ENCODE peak calls at places on chromosomes 12 and 14, in seven cellular contexts. Q is activated CD4-positive, CD25-positive, alpha-beta regulatory T cell; H is fibroblast of the conjunctiva; P is astrocyte of the hippocampus; A is ecto neural progenitor cell; N is neural crest cell; X is HEK293T. U is an unnamed sample.

GRCh38 chr12:111699-112591 is 45.4 kb downstream of the IQSEC3 start:
- DNase-seq in X (no peak), N (no peak), A (no peak), P (no peak), H (no peak), Q (no peak), U (no peak)

GRCh38 chr14:100155881-100156645 is 3.4 kb downstream of the DEGS2 start:
- DNase-seq in Q (no peak), X (no peak), P (no peak), N (no peak), A (no peak), H (no peak), U (no peak)

GRCh38 chr14:60760648-60761364 is 26.2 kb downstream of the MNAT1 start:
- DNase-seq in H (no peak), X (no peak), N (no peak), Q (no peak), P (peak), A (no peak), U (no peak)

GRCh38 chr14:50383618-50384225 is 13.0 kb downstream of the CDKL1 start:
- DNase-seq in P (peak), H (no peak), Q (no peak), X (no peak), N (no peak), A (no peak), U (no peak)

GRCh38 chr14:65356327-65356836 is 56.1 kb upstream of the FUT8 start:
- DNase-seq in X (no peak), P (peak), H (no peak), N (no peak), A (no peak), Q (no peak), U (no peak)

GRCh38 chr14:77865455-77865854 is 65.5 kb downstream of the ADCK1 start:
- DNase-seq in Q (no peak), X (no peak), P (no peak), H (no peak), N (no peak), A (no peak), U (no peak)

GRCh38 chr12:122937622-122938091 is 28.6 kb downstream of the ABCB9 start:
- DNase-seq in A (no peak), Q (no peak), P (no peak), H (no peak), N (no peak), X (no peak), U (no peak)

GRCh38 chr12:31650927-31651326 is 8.6 kb upstream of the ETFBKMT start:
- DNase-seq in A (no peak), Q (no peak), H (no peak), N (no peak), X (no peak), P (no peak), U (no peak)

GRCh38 chr14:98120831-98121464 is 1151.0 kb downstream of the BCL11B start:
- DNase-seq in Q (no peak), N (no peak), X (no peak), A (no peak), H (no peak), P (no peak), U (no peak)

GRCh38 chr12:27552886-27553560 is 29.0 kb downstream of the PPFIBP1 start:
- DNase-seq in P (no peak), A (no peak), N (peak), H (no peak), Q (no peak), X (no peak), U (no peak)

GRCh38 chr12:48980953-48981756 is 3.0 kb downstream of the WNT1 start:
- DNase-seq in N (no peak), A (peak), P (no peak), X (no peak), Q (no peak), H (no peak), U (no peak)

GRCh38 chr12:101582937-101583336 is 11.8 kb upstream of the MYBPC1 start:
- DNase-seq in X (no peak), A (no peak), Q (no peak), N (no peak), P (no peak), H (no peak), U (no peak)

GRCh38 chr12:64781374-64782029 is 22.3 kb upstream of the GNS start:
- DNase-seq in A (no peak), N (no peak), Q (no peak), H (no peak), P (peak), X (peak), U (no peak)

GRCh38 chr12:22396253-22396652 is 61.7 kb upstream of the ST8SIA1 start:
- DNase-seq in Q (no peak), X (no peak), P (no peak), N (no peak), A (no peak), H (no peak), U (no peak)

GRCh38 chr12:69354561-69355187 is 4.9 kb upstream of the YEATS4 start:
- DNase-seq in N (no peak), H (no peak), P (no peak), A (no peak), Q (no peak), X (no peak), U (no peak)

GRCh38 chr14:90781344-90781761 is 34.9 kb downstream of the TTC7B start:
- DNase-seq in P (peak), Q (no peak), X (no peak), A (peak), H (no peak), N (no peak), U (no peak)

GRCh38 chr12:3303410-3304136 is 187.4 kb upstream of the PRMT8 start:
- DNase-seq in X (no peak), H (no peak), P (peak), N (no peak), A (no peak), Q (no peak), U (no peak)

GRCh38 chr12:47811070-47811391 is 8.7 kb downstream of the HDAC7 start:
- DNase-seq in Q (no peak), H (no peak), X (no peak), A (no peak), N (no peak), P (no peak), U (no peak)

GRCh38 chr12:130634866-130635265 is 81.2 kb downstream of the RIMBP2 start:
- DNase-seq in X (no peak), Q (no peak), H (no peak), A (no peak), P (no peak), N (no peak), U (no peak)

GRCh38 chr12:77190022-77190421 is 124.7 kb upstream of the E2F7 start:
- DNase-seq in A (no peak), H (peak), N (no peak), P (peak), Q (no peak), X (no peak), U (no peak)

GRCh38 chr14:32571551-32571950 is 242.5 kb downstream of the AKAP6 start:
- DNase-seq in N (no peak), X (no peak), A (no peak), H (no peak), P (no peak), Q (no peak), U (no peak)

GRCh38 chr12:47111392-47111778 is 31.6 kb upstream of the AMIGO2 start:
- DNase-seq in N (no peak), Q (no peak), P (no peak), H (no peak), X (no peak), A (no peak), U (no peak)

GRCh38 chr12:109093022-109093918 is at the start of gene ALKBH2:
- DNase-seq in P (peak), X (peak), A (peak), Q (peak), N (peak), H (peak), U (peak)

GRCh38 chr12:130163461-130164215 is 1.4 kb downstream of the FZD10 start:
- DNase-seq in A (peak), P (no peak), H (no peak), Q (no peak), N (no peak), X (no peak), U (no peak)

GRCh38 chr12:58894040-58894439 is 26.3 kb downstream of the LRIG3 start:
- DNase-seq in N (no peak), A (no peak), P (no peak), H (no peak), X (no peak), Q (no peak), U (no peak)

GRCh38 chr12:105204916-105205315 is 31.1 kb downstream of the APPL2 start:
- DNase-seq in P (peak), Q (no peak), H (peak), X (no peak), A (no peak), N (no peak), U (no peak)

GRCh38 chr14:38290601-38291190 is 34.8 kb upstream of the CLEC14A start:
- DNase-seq in A (no peak), X (no peak), H (peak), P (peak), N (no peak), Q (no peak), U (no peak)

U was measured in mesothelial cell of epicardium.